ENCODE peak calls at places on chromosomes 6 and 20, in seven cellular contexts. One of them, this sample, is unnamed.

GRCh38 chr20:39421571-39422099 is 459.5 kb downstream of the DHX35 start:
- DNase-seq in RPMI7951: no peak
- DNase-seq in fibroblast of lung: no peak
- DNase-seq in NCI-H1092: no peak
- DNase-seq in LHCN-M2: no peak
- DNase-seq in right cardiac atrium: no peak
- DNase-seq in activated CD8-positive, alpha-beta memory T cell treated with anti-CD3 and anti-CD28 coated beads, Interleukin-2, amount 50 U/mL, for 48 hours: no peak
- DNase-seq in this sample: no peak

GRCh38 chr20:7984192-7984591 is 35.4 kb downstream of the TMX4 start:
- DNase-seq in RPMI7951: no peak
- DNase-seq in fibroblast of lung: no peak
- DNase-seq in activated CD8-positive, alpha-beta memory T cell treated with anti-CD3 and anti-CD28 coated beads, Interleukin-2, amount 50 U/mL, for 48 hours: no peak
- DNase-seq in NCI-H1092: no peak
- DNase-seq in right cardiac atrium: no peak
- DNase-seq in LHCN-M2: no peak
- DNase-seq in this sample: no peak

GRCh38 chr6:165010556-165011535 is 298.6 kb downstream of the C6orf118 start:
- DNase-seq in activated CD8-positive, alpha-beta memory T cell treated with anti-CD3 and anti-CD28 coated beads, Interleukin-2, amount 50 U/mL, for 48 hours: no peak
- DNase-seq in NCI-H1092: no peak
- DNase-seq in RPMI7951: no peak
- DNase-seq in right cardiac atrium: no peak
- DNase-seq in LHCN-M2: peak; percentile 46
- DNase-seq in fibroblast of lung: no peak
- DNase-seq in this sample: no peak

GRCh38 chr6:13307508-13307995 is 20.8 kb downstream of the TBC1D7 start:
- DNase-seq in activated CD8-positive, alpha-beta memory T cell treated with anti-CD3 and anti-CD28 coated beads, Interleukin-2, amount 50 U/mL, for 48 hours: no peak
- DNase-seq in NCI-H1092: no peak
- DNase-seq in right cardiac atrium: no peak
- DNase-seq in fibroblast of lung: peak; percentile 70
- DNase-seq in RPMI7951: peak; percentile 84
- DNase-seq in LHCN-M2: peak; percentile 59
- DNase-seq in this sample: no peak

GRCh38 chr6:154814063-154814462 is 80.8 kb downstream of the SCAF8 start:
- DNase-seq in activated CD8-positive, alpha-beta memory T cell treated with anti-CD3 and anti-CD28 coated beads, Interleukin-2, amount 50 U/mL, for 48 hours: no peak
- DNase-seq in fibroblast of lung: no peak
- DNase-seq in right cardiac atrium: no peak
- DNase-seq in NCI-H1092: no peak
- DNase-seq in LHCN-M2: no peak
- DNase-seq in RPMI7951: no peak
- DNase-seq in this sample: no peak

GRCh38 chr6:8556370-8557018 is 121.1 kb upstream of the SLC35B3 start:
- DNase-seq in right cardiac atrium: no peak
- DNase-seq in RPMI7951: peak; percentile 9
- DNase-seq in activated CD8-positive, alpha-beta memory T cell treated with anti-CD3 and anti-CD28 coated beads, Interleukin-2, amount 50 U/mL, for 48 hours: no peak
- DNase-seq in LHCN-M2: peak; percentile 31
- DNase-seq in NCI-H1092: peak; percentile 18
- DNase-seq in fibroblast of lung: peak; percentile 72
- DNase-seq in this sample: no peak

GRCh38 chr6:29631209-29631810 is 1.7 kb downstream of the GABBR1 start:
- DNase-seq in RPMI7951: no peak
- DNase-seq in NCI-H1092: no peak
- DNase-seq in fibroblast of lung: peak; percentile 14
- DNase-seq in activated CD8-positive, alpha-beta memory T cell treated with anti-CD3 and anti-CD28 coated beads, Interleukin-2, amount 50 U/mL, for 48 hours: no peak
- DNase-seq in LHCN-M2: no peak
- DNase-seq in right cardiac atrium: no peak
- DNase-seq in this sample: no peak

GRCh38 chr20:25281541-25281991 is 33.7 kb downstream of the PYGB start:
- DNase-seq in NCI-H1092: peak; percentile 40
- DNase-seq in LHCN-M2: peak; percentile 75
- DNase-seq in right cardiac atrium: no peak
- DNase-seq in activated CD8-positive, alpha-beta memory T cell treated with anti-CD3 and anti-CD28 coated beads, Interleukin-2, amount 50 U/mL, for 48 hours: no peak
- DNase-seq in fibroblast of lung: no peak
- DNase-seq in RPMI7951: no peak
- DNase-seq in this sample: peak; percentile 30

This sample was measured in Right ventricle myocardium superior.